ENCODE peak calls at places on chromosome 19, in six cellular contexts. H is fibroblast of pulmonary artery; D is stimulated activated CD8-positive, alpha-beta memory T cell treated with anti-CD3 and anti-CD28 coated beads, Interleukin-15, amount 100 ng/mL, for 1 hour; Y is stimulated activated CD4-positive, alpha-beta T cell treated with anti-CD3 and anti-CD28 coated beads, Interleukin-1b, Interleukin-23, amount 100 ng/mL, for 4 hours; J is EL; W is type B pancreatic cell. I is an unnamed sample.

GRCh38 chr19:34994286-34994642 is 5.9 kb upstream of the GRAMD1A start:
- DNase-seq in W (no peak), D (no peak), H (no peak), Y (no peak), J (no peak), I (no peak)

GRCh38 chr19:20503536-20503935 is 62.0 kb downstream of the ZNF737 start:
- DNase-seq in Y (no peak), D (no peak), W (no peak), J (peak), H (peak), I (no peak)

GRCh38 chr19:30755581-30755980 is 383.4 kb downstream of the ZNF536 start:
- DNase-seq in H (no peak), J (no peak), D (no peak), W (no peak), Y (no peak), I (no peak)

GRCh38 chr19:53786744-53787143 is 37.4 kb downstream of the NLRP12 start:
- DNase-seq in W (no peak), D (no peak), Y (no peak), H (no peak), J (no peak), I (no peak)

GRCh38 chr19:39906283-39906682 is 28.2 kb downstream of the FCGBP start:
- DNase-seq in D (no peak), Y (no peak), H (no peak), J (no peak), W (no peak), I (no peak)

GRCh38 chr19:40341601-40342482 is 6.4 kb downstream of the C19orf47 start:
- DNase-seq in J (no peak), W (no peak), H (no peak), Y (no peak), D (no peak), I (no peak)

GRCh38 chr19:8458380-8458779 is 13.6 kb downstream of the HNRNPM start:
- DNase-seq in W (no peak), H (no peak), D (no peak), Y (no peak), J (no peak), I (no peak)

GRCh38 chr19:42409477-42409876 is 17.7 kb downstream of the LIPE start:
- DNase-seq in W (no peak), J (no peak), Y (no peak), H (no peak), D (no peak), I (no peak)

GRCh38 chr19:16380314-16380695 is 55.7 kb downstream of the KLF2 start:
- DNase-seq in J (no peak), D (no peak), H (no peak), Y (no peak), W (no peak), I (no peak)

GRCh38 chr19:55113570-55114039 is 3.8 kb downstream of the PPP1R12C start:
- DNase-seq in H (peak), Y (no peak), D (no peak), J (peak), W (no peak), I (no peak)

GRCh38 chr19:51503891-51504290 is 2.3 kb upstream of the SIGLEC12 start:
- DNase-seq in W (no peak), J (no peak), H (no peak), D (no peak), Y (no peak), I (no peak)

GRCh38 chr19:24033962-24034342 is 53.0 kb upstream of the ZNF254 start:
- DNase-seq in J (peak), Y (no peak), H (peak), W (no peak), D (peak), I (peak)

GRCh38 chr19:13071444-13072205 is 31.0 kb downstream of the LYL1 start:
- DNase-seq in H (no peak), J (no peak), Y (no peak), D (no peak), W (no peak), I (no peak)

I was measured in NCI-H2081.